ENCODE peak calls at places on chromosome 19, in four cellular contexts. W is posterior vena cava, F is A172, V is neural crest cell. B is an unnamed sample.

GRCh38 chr19:28397311-28397710 is 815.6 kb downstream of the UQCRFS1 start:
- DNase-seq in F (no peak), W (no peak), V (no peak), B (no peak)

GRCh38 chr19:572891-573825 is 762 bp downstream of the BSG start:
- DNase-seq in W (peak; percentile 85), V (no peak), F (peak; percentile 61), B (peak; percentile 63)

GRCh38 chr19:41706741-41707501 is 1.5 kb upstream of the CEACAM5 start:
- DNase-seq in W (peak; percentile 83), V (no peak), F (peak; percentile 60), B (peak; percentile 32)

GRCh38 chr19:944663-945241 is 18.9 kb downstream of the ARID3A start:
- DNase-seq in F (no peak), V (no peak), W (no peak), B (no peak)

GRCh38 chr19:13813147-13813546 is 17.9 kb downstream of the ZSWIM4 start:
- DNase-seq in W (no peak), F (no peak), V (no peak), B (no peak)

GRCh38 chr19:49850487-49851342 is at the start of gene PTOV1:
- DNase-seq in V (peak; percentile 96), F (peak; percentile 86), W (peak; percentile 98), B (peak; percentile 92)

GRCh38 chr19:57171551-57172081 is 4.3 kb upstream of the DUXA start:
- DNase-seq in W (peak; percentile 84), V (no peak), F (no peak), B (peak; percentile 28)

GRCh38 chr19:10339380-10339960 is at the start of gene ICAM3:
- DNase-seq in F (no peak), V (no peak), W (no peak), B (no peak)

GRCh38 chr19:46147166-46147740 is 785 bp upstream of the IGFL2 start:
- DNase-seq in F (no peak), W (no peak), V (no peak), B (no peak)

GRCh38 chr19:7692417-7693088 is 9.4 kb downstream of the FCER2 start:
- DNase-seq in F (no peak), W (no peak), V (no peak), B (no peak)

GRCh38 chr19:10915511-10916091 is 12.8 kb downstream of the YIPF2 start:
- DNase-seq in F (peak; percentile 89), W (peak; percentile 61), V (no peak), B (peak; percentile 100)

GRCh38 chr19:42246143-42246868 is 3.9 kb upstream of the GSK3A start:
- DNase-seq in F (peak; percentile 75), V (no peak), W (peak; percentile 92), B (peak; percentile 77)

GRCh38 chr19:45517238-45517637 is 10.0 kb downstream of the VASP start:
- DNase-seq in W (no peak), F (no peak), V (no peak), B (no peak)

GRCh38 chr19:42423462-42424344 is 3.5 kb downstream of the LIPE start:
- DNase-seq in W (peak; percentile 92), V (peak; percentile 78), F (no peak), B (peak; percentile 93)